ENCODE peak calls at places on chromosomes 7 and 10, in six cellular contexts. S is psoas muscle, U is H1, B is bronchial epithelial cell, N is tibial artery, R is cardiac muscle cell. P is an unnamed sample.

GRCh38 chr7:111014074-111014473 is 76.9 kb upstream of the LRRN3 start:
- DNase-seq in U (no peak), N (no peak), B (peak), S (no peak), R (no peak), P (no peak)

GRCh38 chr10:106997721-106998120 is 166.8 kb downstream of the SORCS1 start:
- DNase-seq in N (peak), B (no peak), R (no peak), S (no peak), U (no peak), P (no peak)

GRCh38 chr10:80268266-80268665 is 21.2 kb downstream of the MAT1A start:
- DNase-seq in S (no peak), U (no peak), B (no peak), R (no peak), N (no peak), P (no peak)

GRCh38 chr7:13282377-13282980 is 595.0 kb downstream of the ARL4A start:
- DNase-seq in S (no peak), R (peak), U (no peak), B (peak), N (no peak), P (no peak)

GRCh38 chr7:74575083-74575803 is 82.3 kb upstream of the GTF2I start:
- DNase-seq in N (no peak), R (no peak), B (peak), U (no peak), S (no peak), P (no peak)

GRCh38 chr10:34104829-34105572 is 710.1 kb downstream of the PARD3 start:
- DNase-seq in N (no peak), R (no peak), B (no peak), S (no peak), U (no peak), P (no peak)

GRCh38 chr7:155425946-155426345 is 32.0 kb upstream of the EN2 start:
- DNase-seq in U (no peak), S (no peak), R (no peak), B (no peak), N (no peak), P (no peak)

GRCh38 chr7:141374425-141374824 is 176.8 kb upstream of the AGK start:
- DNase-seq in U (no peak), N (no peak), R (no peak), B (no peak), S (no peak), P (no peak)

GRCh38 chr7:105649727-105650381 is 68.6 kb upstream of the EFCAB10 start:
- DNase-seq in S (no peak), B (peak), N (no peak), R (no peak), U (no peak), P (no peak)

GRCh38 chr7:3753868-3754267 is 452.8 kb downstream of the SDK1 start:
- DNase-seq in B (no peak), U (no peak), S (no peak), R (no peak), N (no peak), P (no peak)
- H3K4me3 ChIP-seq in B (no peak), U (no peak), S (no peak), R (no peak), N (no peak), P (no peak)

GRCh38 chr7:140275069-140275961 is 98.5 kb upstream of the KDM7A start:
- DNase-seq in N (peak), U (no peak), R (no peak), S (no peak), B (no peak), P (no peak)
- H3K4me3 ChIP-seq in N (peak), U (no peak), R (no peak), S (no peak), B (no peak), P (peak)

GRCh38 chr10:91680521-91680920 is 47.6 kb upstream of the PPP1R3C start:
- DNase-seq in N (no peak), B (peak), R (no peak), S (no peak), U (no peak), P (no peak)

GRCh38 chr10:91684841-91685240 is 52.0 kb upstream of the PPP1R3C start:
- DNase-seq in S (no peak), U (no peak), B (peak), R (no peak), N (no peak), P (no peak)

GRCh38 chr10:91682912-91683311 is 50.0 kb upstream of the PPP1R3C start:
- DNase-seq in S (no peak), R (no peak), U (no peak), B (no peak), N (no peak), P (no peak)

GRCh38 chr10:91681361-91682276 is 48.7 kb upstream of the PPP1R3C start:
- DNase-seq in B (peak), S (no peak), R (peak), U (no peak), N (no peak), P (no peak)

DNA sequence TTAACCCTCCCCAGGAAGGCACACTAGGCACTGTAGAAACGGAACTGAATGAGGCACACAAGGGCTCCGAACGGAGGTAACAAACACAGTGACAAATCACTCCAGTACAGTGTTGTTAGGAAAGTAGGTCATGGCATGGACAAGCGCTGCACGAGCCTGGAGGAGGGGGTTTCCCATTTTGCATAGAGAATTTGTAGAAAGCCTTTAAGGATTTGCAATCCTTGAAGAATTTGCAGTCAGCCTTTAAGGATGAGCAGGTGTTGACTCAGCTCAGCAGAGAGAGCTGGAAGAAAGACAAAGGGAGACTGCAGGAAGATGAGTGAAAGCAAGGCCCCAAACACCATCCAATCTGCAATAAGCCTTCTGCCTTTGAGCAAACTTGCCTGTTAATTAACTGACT is 51.1 kb upstream of the PPP1R3C start:
- DNase-seq in B (peak), S (no peak), N (no peak), U (no peak), R (no peak), P (no peak)
- H3K4me3 ChIP-seq in B (no peak), S (no peak), N (no peak), U (no peak), R (no peak), P (no peak)

GRCh38 chr7:5634107-5634950 is 147.1 kb downstream of the RNF216 start:
- DNase-seq in N (peak), R (peak), U (peak), S (peak), B (no peak), P (no peak)
- H3K4me3 ChIP-seq in N (peak), R (no peak), U (no peak), S (peak), B (no peak), P (peak)

GRCh38 chr7:94907026-94907419 is 371 bp upstream of the PPP1R9A start:
- DNase-seq in U (no peak), R (no peak), B (no peak), N (no peak), S (no peak), P (no peak)
- H3K4me3 ChIP-seq in U (peak), R (peak), B (no peak), N (peak), S (peak), P (peak)

DNA sequence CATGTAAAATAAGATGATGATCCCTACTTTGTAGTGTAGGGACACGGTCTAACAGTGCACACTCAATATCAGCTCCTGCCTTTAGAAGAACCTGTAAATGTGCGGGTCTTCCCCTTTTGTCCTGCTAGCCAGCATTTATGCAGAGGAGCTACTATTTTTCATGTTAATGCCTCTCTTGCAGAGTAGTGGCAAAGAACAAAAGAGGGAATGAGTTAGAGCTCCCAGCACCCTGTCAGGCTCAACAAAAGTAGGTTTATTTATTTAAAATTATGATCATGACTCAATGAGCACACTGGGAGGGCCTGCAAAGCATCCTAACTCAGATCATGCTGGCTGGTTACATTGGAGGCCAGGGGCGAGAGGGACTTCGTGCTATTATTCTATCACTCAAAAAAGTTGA is 414.5 kb upstream of the COBL start:
- DNase-seq in S (no peak), N (no peak), R (no peak), B (no peak), U (peak), P (no peak)
- H3K4me3 ChIP-seq in S (no peak), N (no peak), R (no peak), B (no peak), U (no peak), P (no peak)